ENCODE peak calls at places on chromosomes 4 and X, in ten cellular contexts. T is foreskin fibroblast; Y is neural crest cell; F is NCI-H524; W is activated CD4-positive, alpha-beta T cell treated with anti-CD3 and anti-CD28 coated beads, Interleukin-2, amount 50 U/mL, for 1 hour; U is Caco-2; P is lower lobe of right lung; Z is HuH-7.5; S is NCI-H774; Q is right lobe of liver. A is an unnamed sample.

GRCh38 chr4:185838104-185838452 is 26.1 kb upstream of the SORBS2 start:
- DNase-seq in T (no peak), Y (no peak), F (no peak), W (no peak), U (no peak), P (no peak), Z (no peak), S (no peak), Q (no peak), A (no peak)

GRCh38 chr4:7195138-7195510 is 2.8 kb downstream of the SORCS2 start:
- DNase-seq in T (no peak), Y (no peak), F (no peak), W (no peak), U (no peak), P (peak; percentile 28), Z (no peak), S (no peak), Q (no peak), A (no peak)

GRCh38 chrX:35288657-35289056 is 346.1 kb downstream of the FAM47B start:
- DNase-seq in T (no peak), Y (no peak), F (no peak), W (no peak), U (no peak), P (no peak), Z (no peak), S (no peak), Q (no peak), A (no peak)

GRCh38 chr4:73248821-73249220 is 9.8 kb downstream of the ANKRD17 start:
- DNase-seq in T (no peak), Y (no peak), F (no peak), W (no peak), U (no peak), P (no peak), Z (no peak), S (no peak), Q (no peak), A (no peak)

GRCh38 chrX:110322603-110323002 is 4.7 kb upstream of the AMMECR1 start:
- DNase-seq in T (peak; percentile 52), Y (no peak), F (peak; percentile 97), W (no peak), U (no peak), P (no peak), Z (no peak), S (no peak), Q (no peak), A (no peak)

GRCh38 chr4:5858020-5858769 is 34.7 kb downstream of the CRMP1 start:
- DNase-seq in T (no peak), Y (no peak), F (no peak), W (no peak), U (no peak), P (no peak), Z (no peak), S (no peak), Q (peak; percentile 39), A (no peak)

GRCh38 chrX:155028749-155029360 is 2.2 kb downstream of the FUNDC2 start:
- DNase-seq in T (peak; percentile 12), Y (no peak), F (no peak), W (no peak), U (no peak), P (no peak), Z (no peak), S (no peak), Q (no peak), A (no peak)

GRCh38 chr4:77880784-77881183 is 18.2 kb downstream of the MRPL1 start:
- DNase-seq in T (no peak), Y (no peak), F (no peak), W (no peak), U (no peak), P (no peak), Z (no peak), S (no peak), Q (no peak), A (no peak)

GRCh38 chr4:76108467-76109181 is 34.1 kb downstream of the ART3 start:
- DNase-seq in T (peak; percentile 16), Y (no peak), F (peak; percentile 3), W (no peak), U (no peak), P (no peak), Z (no peak), S (no peak), Q (no peak), A (no peak)

GRCh38 chr4:113604955-113605354 is 156.6 kb downstream of the CAMK2D start:
- DNase-seq in T (peak; percentile 47), Y (no peak), F (no peak), W (no peak), U (no peak), P (no peak), Z (no peak), S (no peak), Q (no peak), A (peak; percentile 35)

GRCh38 chrX:106378616-106379015 is 210.5 kb downstream of the PWWP3B start:
- DNase-seq in T (no peak), Y (no peak), F (no peak), W (no peak), U (no peak), P (no peak), Z (no peak), S (no peak), Q (no peak), A (no peak)

A was measured in HFFc6.